ENCODE peak calls at places on chromosomes 1 and 21, in four cellular contexts. One of them, this sample, is unnamed.

GRCh38 chr1:42173155-42173933 is 8.8 kb upstream of the GUCA2A start:
- DNase-seq in A549: peak; percentile 42
- DNase-seq in K562: peak; percentile 84
- DNase-seq in WTC11: peak; percentile 82
- DNase-seq in this sample: peak; percentile 18

GRCh38 chr1:219347843-219348475 is 174.3 kb downstream of the LYPLAL1 start:
- DNase-seq in A549: no peak
- DNase-seq in WTC11: no peak
- DNase-seq in K562: no peak
- DNase-seq in this sample: no peak

GRCh38 chr1:8663915-8664331 is 153.5 kb downstream of the RERE start:
- DNase-seq in A549: no peak
- DNase-seq in K562: no peak
- DNase-seq in WTC11: no peak
- DNase-seq in this sample: peak; percentile 68

GRCh38 chr1:32068891-32069590 is 3.7 kb upstream of the TMEM39B start:
- DNase-seq in A549: no peak
- DNase-seq in WTC11: no peak
- DNase-seq in K562: no peak
- DNase-seq in this sample: no peak

GRCh38 chr1:230976825-230977747 is 1.6 kb downstream of the TTC13 start:
- DNase-seq in A549: no peak
- DNase-seq in K562: no peak
- DNase-seq in WTC11: no peak
- DNase-seq in this sample: no peak

GRCh38 chr1:93976711-93977328 is 67.6 kb upstream of the GCLM start:
- DNase-seq in A549: no peak
- DNase-seq in WTC11: no peak
- DNase-seq in K562: no peak
- DNase-seq in this sample: no peak

GRCh38 chr1:228849011-228849541 is 113.8 kb downstream of the RHOU start:
- DNase-seq in WTC11: no peak
- DNase-seq in A549: no peak
- DNase-seq in K562: no peak
- DNase-seq in this sample: peak; percentile 70

GRCh38 chr1:245606157-245606725 is 451.5 kb downstream of the KIF26B start:
- DNase-seq in A549: no peak
- DNase-seq in K562: no peak
- DNase-seq in WTC11: no peak
- DNase-seq in this sample: no peak

GRCh38 chr1:94734963-94735899 is 84.9 kb upstream of the SLC44A3 start:
- DNase-seq in K562: peak; percentile 53
- DNase-seq in WTC11: peak; percentile 33
- DNase-seq in A549: no peak
- DNase-seq in this sample: no peak

GRCh38 chr1:109509176-109510134 is at the start of gene AMIGO1:
- DNase-seq in K562: peak; percentile 96
- DNase-seq in WTC11: peak; percentile 70
- DNase-seq in A549: peak; percentile 9
- DNase-seq in this sample: no peak

GRCh38 chr1:156052862-156053769 is 482 bp downstream of the UBQLN4 start:
- DNase-seq in A549: peak; percentile 80
- DNase-seq in K562: peak; percentile 89
- DNase-seq in WTC11: peak; percentile 91
- DNase-seq in this sample: peak; percentile 65

GRCh38 chr1:157773723-157774350 is 3.1 kb downstream of the FCRL2 start:
- DNase-seq in K562: no peak
- DNase-seq in A549: peak; percentile 2
- DNase-seq in WTC11: peak; percentile 53
- DNase-seq in this sample: peak; percentile 3

GRCh38 chr1:43836267-43836951 is 97.2 kb upstream of the ARTN start:
- DNase-seq in A549: no peak
- DNase-seq in K562: peak; percentile 70
- DNase-seq in WTC11: no peak
- DNase-seq in this sample: peak; percentile 55

GRCh38 chr1:98316286-98316685 is 345.2 kb upstream of the SNX7 start:
- DNase-seq in A549: no peak
- DNase-seq in K562: no peak
- DNase-seq in WTC11: no peak
- DNase-seq in this sample: no peak

GRCh38 chr1:94528271-94528670 is 13.3 kb downstream of the F3 start:
- DNase-seq in WTC11: no peak
- DNase-seq in A549: no peak
- DNase-seq in K562: no peak
- DNase-seq in this sample: no peak

GRCh38 chr1:203287109-203287893 is 18.0 kb upstream of the BTG2 start:
- DNase-seq in A549: no peak
- DNase-seq in WTC11: no peak
- DNase-seq in K562: peak; percentile 88
- DNase-seq in this sample: no peak

GRCh38 chr21:38881041-38881570 is 75.4 kb downstream of the ETS2 start:
- DNase-seq in WTC11: no peak
- DNase-seq in A549: no peak
- DNase-seq in K562: no peak
- DNase-seq in this sample: no peak

GRCh38 chr1:110370827-110371226 is 20.0 kb downstream of the SLC16A4 start:
- DNase-seq in K562: no peak
- DNase-seq in WTC11: no peak
- DNase-seq in A549: no peak
- DNase-seq in this sample: no peak

GRCh38 chr1:172136925-172137324 is 283.6 kb upstream of the C1orf105 start:
- DNase-seq in WTC11: no peak
- DNase-seq in K562: no peak
- DNase-seq in A549: no peak
- DNase-seq in this sample: no peak
- TF ChIP-seq NR3C1 in WTC11: no peak
- TF ChIP-seq NR3C1 in K562: no peak
- TF ChIP-seq NR3C1 in A549: no peak
- TF ChIP-seq NR3C1 in this sample: no peak

GRCh38 chr1:53792751-53793150 is 45.3 kb downstream of the NDC1 start:
- DNase-seq in K562: no peak
- DNase-seq in WTC11: no peak
- DNase-seq in A549: no peak
- DNase-seq in this sample: no peak
- TF ChIP-seq NR3C1 in K562: no peak
- TF ChIP-seq NR3C1 in WTC11: no peak
- TF ChIP-seq NR3C1 in A549: no peak
- TF ChIP-seq NR3C1 in this sample: no peak

DNA sequence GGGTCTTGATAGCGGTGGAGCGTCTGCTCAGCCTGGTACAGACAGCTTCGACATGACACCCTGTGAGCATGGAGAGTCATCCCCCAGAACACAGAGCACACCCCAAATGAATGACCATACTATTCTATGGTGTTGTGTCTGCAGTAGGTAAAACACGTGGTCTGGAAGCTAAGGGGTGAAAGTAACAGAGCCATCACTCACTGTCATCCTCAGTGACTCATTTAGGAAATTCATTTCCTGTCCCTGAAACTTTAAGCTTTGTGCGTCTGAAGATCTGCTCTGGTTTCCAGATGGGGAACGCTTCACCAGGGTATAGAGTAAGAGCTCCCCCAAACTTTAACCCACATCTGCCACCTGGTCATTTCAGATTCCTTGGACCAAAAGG is 94.8 kb upstream of the DISP3 start:
- DNase-seq in A549: no peak
- DNase-seq in WTC11: no peak
- DNase-seq in K562: peak; percentile 37
- DNase-seq in this sample: no peak
- TF ChIP-seq NR3C1 in A549: no peak
- TF ChIP-seq NR3C1 in WTC11: no peak
- TF ChIP-seq NR3C1 in K562: no peak
- TF ChIP-seq NR3C1 in this sample: no peak

GRCh38 chr1:36511804-36512798 is 29.4 kb upstream of the CSF3R start:
- DNase-seq in WTC11: no peak
- DNase-seq in A549: no peak
- DNase-seq in K562: no peak
- DNase-seq in this sample: no peak

GRCh38 chr1:36512842-36513241 is 30.1 kb upstream of the CSF3R start:
- DNase-seq in A549: no peak
- DNase-seq in WTC11: no peak
- DNase-seq in K562: no peak
- DNase-seq in this sample: no peak

GRCh38 chr1:36503733-36504132 is 21.0 kb upstream of the CSF3R start:
- DNase-seq in A549: no peak
- DNase-seq in WTC11: no peak
- DNase-seq in K562: no peak
- DNase-seq in this sample: no peak

GRCh38 chr1:36510418-36510817 is 27.7 kb upstream of the CSF3R start:
- DNase-seq in A549: no peak
- DNase-seq in WTC11: no peak
- DNase-seq in K562: no peak
- DNase-seq in this sample: no peak

GRCh38 chr1:36508257-36508656 is 25.5 kb upstream of the CSF3R start:
- DNase-seq in WTC11: no peak
- DNase-seq in A549: no peak
- DNase-seq in K562: no peak
- DNase-seq in this sample: no peak
- TF ChIP-seq NR3C1 in WTC11: no peak
- TF ChIP-seq NR3C1 in A549: no peak
- TF ChIP-seq NR3C1 in K562: no peak
- TF ChIP-seq NR3C1 in this sample: no peak

DNA sequence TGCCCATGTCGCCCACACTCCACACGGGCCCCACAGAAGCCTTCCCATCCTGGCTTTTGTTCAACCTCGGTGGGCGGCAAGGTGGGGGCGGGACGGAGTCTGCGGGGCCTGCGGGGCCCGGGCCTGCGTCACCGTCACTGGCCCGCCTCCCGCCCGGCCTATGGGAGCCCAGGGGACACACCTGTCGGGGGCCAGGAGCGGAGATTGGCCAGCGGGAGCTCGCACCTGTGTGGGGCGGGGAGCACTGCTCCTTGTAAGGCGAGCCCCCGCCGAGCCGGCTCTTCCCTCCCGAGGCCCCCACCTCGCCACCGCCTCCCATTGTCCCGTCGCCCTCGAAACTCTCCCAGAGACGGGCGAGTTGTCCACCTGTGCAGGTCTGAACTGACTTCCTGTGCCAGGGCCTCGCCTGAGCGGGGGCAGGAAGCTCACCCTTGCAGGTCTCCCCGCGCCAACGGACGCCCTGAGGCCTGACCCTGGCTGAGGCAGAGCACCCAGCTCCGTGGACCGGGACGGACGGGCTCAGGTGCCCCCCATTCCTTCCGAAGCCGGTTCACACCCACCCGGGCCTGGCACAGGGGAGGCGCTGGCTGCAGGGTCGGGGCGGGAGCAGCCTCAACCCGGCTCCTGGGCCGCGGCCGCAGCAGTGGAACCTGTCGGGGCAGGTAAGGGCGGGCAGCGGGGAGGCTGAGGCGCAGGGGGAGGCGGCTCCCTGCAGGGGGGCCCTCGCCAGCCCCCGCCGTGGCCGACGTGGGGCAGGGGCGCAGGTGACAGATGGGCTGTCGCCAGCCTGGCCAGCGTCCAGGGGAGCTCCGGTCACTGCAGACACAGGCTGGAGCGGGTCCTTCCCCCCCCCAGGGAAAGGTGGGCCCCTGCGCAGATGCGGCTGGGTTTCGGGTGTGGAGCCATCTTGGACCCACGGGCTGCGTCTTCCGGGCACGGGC is 10.8 kb upstream of the TTLL10 start:
- DNase-seq in WTC11: peak; percentile 56
- DNase-seq in A549: no peak
- DNase-seq in K562: no peak
- DNase-seq in this sample: no peak
- TF ChIP-seq NR3C1 in WTC11: no peak
- TF ChIP-seq NR3C1 in A549: no peak
- TF ChIP-seq NR3C1 in K562: no peak
- TF ChIP-seq NR3C1 in this sample: no peak